ENCODE peak calls at places on chromosomes 11 and 22, in six cellular contexts. One of them, this sample, is unnamed. For H3K9me3, the result is how much of the 10 kb centered on the place peaks cover.

GRCh38 chr11:131504199-131504949 is 134.0 kb downstream of the NTM start:
- DNase-seq in body of pancreas: no peak
- DNase-seq in left ventricle myocardium inferior: no peak
- DNase-seq in colonic mucosa: no peak
- DNase-seq in thoracic aorta: no peak
- DNase-seq in Peyer's patch: no peak
- DNase-seq in this sample: no peak

GRCh38 chr11:7512525-7513209 is 1.1 kb upstream of the PPFIBP2 start:
- DNase-seq in left ventricle myocardium inferior: peak
- DNase-seq in body of pancreas: peak
- DNase-seq in thoracic aorta: peak
- DNase-seq in colonic mucosa: peak
- DNase-seq in Peyer's patch: peak
- DNase-seq in this sample: peak

GRCh38 chr11:63517156-63517555 is 11.3 kb downstream of the LGALS12 start:
- DNase-seq in colonic mucosa: no peak
- DNase-seq in body of pancreas: no peak
- DNase-seq in thoracic aorta: no peak
- DNase-seq in Peyer's patch: no peak
- DNase-seq in left ventricle myocardium inferior: no peak
- DNase-seq in this sample: no peak

GRCh38 chr11:107778839-107779517 is 67.1 kb upstream of the SLN start:
- DNase-seq in colonic mucosa: no peak
- DNase-seq in body of pancreas: no peak
- DNase-seq in thoracic aorta: no peak
- DNase-seq in Peyer's patch: no peak
- DNase-seq in left ventricle myocardium inferior: no peak
- DNase-seq in this sample: no peak

GRCh38 chr11:107856981-107857517 is 1.5 kb downstream of the SLC35F2 start:
- DNase-seq in left ventricle myocardium inferior: no peak
- DNase-seq in colonic mucosa: peak
- DNase-seq in thoracic aorta: no peak
- DNase-seq in Peyer's patch: no peak
- DNase-seq in body of pancreas: no peak
- DNase-seq in this sample: peak

GRCh38 chr22:29096736-29097669 is 24.2 kb downstream of the KREMEN1 start:
- DNase-seq in body of pancreas: peak
- DNase-seq in left ventricle myocardium inferior: no peak
- DNase-seq in Peyer's patch: no peak
- DNase-seq in colonic mucosa: peak
- DNase-seq in thoracic aorta: no peak
- DNase-seq in this sample: no peak

GRCh38 chr22:46276563-46276962 is 8.8 kb downstream of the TTC38 start:
- DNase-seq in thoracic aorta: no peak
- DNase-seq in colonic mucosa: no peak
- DNase-seq in left ventricle myocardium inferior: no peak
- DNase-seq in Peyer's patch: no peak
- DNase-seq in body of pancreas: no peak
- DNase-seq in this sample: no peak

GRCh38 chr11:121715395-121715794 is 262.6 kb upstream of the SORL1-AS1 start:
- DNase-seq in colonic mucosa: no peak
- DNase-seq in thoracic aorta: no peak
- DNase-seq in body of pancreas: no peak
- DNase-seq in Peyer's patch: no peak
- DNase-seq in left ventricle myocardium inferior: no peak
- DNase-seq in this sample: no peak

GRCh38 chr11:134032501-134033091 is 36.3 kb upstream of the JAM3 start:
- DNase-seq in left ventricle myocardium inferior: no peak
- DNase-seq in colonic mucosa: peak
- DNase-seq in Peyer's patch: no peak
- DNase-seq in body of pancreas: peak
- DNase-seq in thoracic aorta: no peak
- DNase-seq in this sample: no peak

GRCh38 chr11:2319791-2320481 is 18.1 kb downstream of the TSPAN32 start:
- DNase-seq in Peyer's patch: no peak
- DNase-seq in left ventricle myocardium inferior: no peak
- DNase-seq in body of pancreas: no peak
- DNase-seq in colonic mucosa: no peak
- DNase-seq in thoracic aorta: no peak
- DNase-seq in this sample: no peak

GRCh38 chr11:95565692-95566091 is 223.9 kb downstream of the FAM76B start:
- DNase-seq in left ventricle myocardium inferior: no peak
- DNase-seq in thoracic aorta: no peak
- DNase-seq in colonic mucosa: no peak
- DNase-seq in body of pancreas: no peak
- DNase-seq in Peyer's patch: no peak
- DNase-seq in this sample: no peak

GRCh38 chr11:107561688-107562087 is 3.8 kb downstream of the ALKBH8 start:
- DNase-seq in Peyer's patch: no peak
- DNase-seq in left ventricle myocardium inferior: no peak
- DNase-seq in thoracic aorta: no peak
- DNase-seq in colonic mucosa: no peak
- DNase-seq in body of pancreas: no peak
- DNase-seq in this sample: peak

GRCh38 chr11:88089134-88089533 is 86.1 kb downstream of the RAB38 start:
- DNase-seq in colonic mucosa: no peak
- DNase-seq in body of pancreas: no peak
- DNase-seq in thoracic aorta: no peak
- DNase-seq in left ventricle myocardium inferior: no peak
- DNase-seq in Peyer's patch: no peak
- DNase-seq in this sample: no peak

GRCh38 chr11:1177020-1177770 is 19.4 kb downstream of the MUC5AC start:
- DNase-seq in Peyer's patch: no peak
- DNase-seq in left ventricle myocardium inferior: peak
- DNase-seq in body of pancreas: no peak
- DNase-seq in colonic mucosa: no peak
- DNase-seq in thoracic aorta: no peak
- DNase-seq in this sample: no peak

GRCh38 chr22:44030051-44030701 is 6.1 kb downstream of the PARVB start:
- DNase-seq in Peyer's patch: no peak
- DNase-seq in body of pancreas: no peak
- DNase-seq in colonic mucosa: no peak
- DNase-seq in left ventricle myocardium inferior: no peak
- DNase-seq in thoracic aorta: no peak
- DNase-seq in this sample: no peak

GRCh38 chr11:126545057-126545555 is 189.6 kb downstream of the ST3GAL4 start:
- DNase-seq in colonic mucosa: no peak
- DNase-seq in body of pancreas: no peak
- DNase-seq in left ventricle myocardium inferior: no peak
- DNase-seq in thoracic aorta: no peak
- DNase-seq in Peyer's patch: no peak
- DNase-seq in this sample: no peak

GRCh38 chr11:77130763-77131513 is 2.9 kb downstream of the MYO7A start:
- DNase-seq in left ventricle myocardium inferior: peak
- DNase-seq in thoracic aorta: no peak
- DNase-seq in colonic mucosa: no peak
- DNase-seq in body of pancreas: peak
- DNase-seq in Peyer's patch: no peak
- DNase-seq in this sample: no peak

GRCh38 chr11:61679301-61679700 is 890 bp upstream of the DAGLA start:
- DNase-seq in colonic mucosa: no peak
- DNase-seq in Peyer's patch: no peak
- DNase-seq in thoracic aorta: no peak
- DNase-seq in left ventricle myocardium inferior: no peak
- DNase-seq in body of pancreas: no peak
- DNase-seq in this sample: no peak

GRCh38 chr11:64036081-64037026 is 623 bp downstream of the FLRT1 start:
- DNase-seq in Peyer's patch: no peak
- DNase-seq in left ventricle myocardium inferior: peak
- DNase-seq in body of pancreas: no peak
- DNase-seq in thoracic aorta: no peak
- DNase-seq in colonic mucosa: no peak
- DNase-seq in this sample: peak

GRCh38 chr11:64356498-64357411 is 2.2 kb upstream of the RPS6KA4 start:
- DNase-seq in left ventricle myocardium inferior: no peak
- DNase-seq in Peyer's patch: no peak
- DNase-seq in colonic mucosa: no peak
- DNase-seq in thoracic aorta: no peak
- DNase-seq in body of pancreas: peak
- DNase-seq in this sample: peak

GRCh38 chr11:45921561-45922424 is 663 bp upstream of the LARGE2 start:
- DNase-seq in Peyer's patch: peak
- DNase-seq in colonic mucosa: peak
- DNase-seq in left ventricle myocardium inferior: peak
- DNase-seq in thoracic aorta: no peak
- DNase-seq in body of pancreas: peak
- DNase-seq in this sample: no peak

GRCh38 chr22:36577019-36577418 is 48.1 kb upstream of the EIF3D start:
- DNase-seq in left ventricle myocardium inferior: no peak
- DNase-seq in colonic mucosa: no peak
- DNase-seq in thoracic aorta: no peak
- DNase-seq in body of pancreas: no peak
- DNase-seq in Peyer's patch: no peak
- DNase-seq in this sample: peak

GRCh38 chr11:3199537-3200295 is 18.9 kb downstream of the MRGPRG start:
- DNase-seq in colonic mucosa: no peak
- DNase-seq in thoracic aorta: no peak
- DNase-seq in Peyer's patch: no peak
- DNase-seq in left ventricle myocardium inferior: no peak
- DNase-seq in body of pancreas: no peak
- DNase-seq in this sample: no peak

GRCh38 chr22:32803020-32803758 is 1.7 kb downstream of the TIMP3 start:
- DNase-seq in left ventricle myocardium inferior: peak
- DNase-seq in Peyer's patch: no peak
- DNase-seq in colonic mucosa: no peak
- DNase-seq in thoracic aorta: no peak
- DNase-seq in body of pancreas: no peak
- DNase-seq in this sample: peak

GRCh38 chr22:22565991-22566390 is 6.9 kb upstream of the PRAME start:
- DNase-seq in left ventricle myocardium inferior: no peak
- DNase-seq in Peyer's patch: no peak
- DNase-seq in colonic mucosa: no peak
- DNase-seq in thoracic aorta: no peak
- DNase-seq in body of pancreas: no peak
- DNase-seq in this sample: peak

GRCh38 chr11:1008001-1008400 is 28.5 kb downstream of the MUC6 start:
- DNase-seq in Peyer's patch: no peak
- DNase-seq in body of pancreas: no peak
- DNase-seq in left ventricle myocardium inferior: no peak
- DNase-seq in thoracic aorta: no peak
- DNase-seq in colonic mucosa: no peak
- DNase-seq in this sample: no peak

GRCh38 chr11:18248561-18248960 is at the start of gene SAA2:
- DNase-seq in Peyer's patch: no peak
- DNase-seq in left ventricle myocardium inferior: no peak
- DNase-seq in thoracic aorta: no peak
- DNase-seq in body of pancreas: no peak
- DNase-seq in colonic mucosa: no peak
- DNase-seq in this sample: no peak

GRCh38 chr11:127056338-127056971 is 55.9 kb upstream of the KIRREL3 start:
- DNase-seq in thoracic aorta: no peak
- DNase-seq in Peyer's patch: no peak
- DNase-seq in colonic mucosa: peak
- DNase-seq in body of pancreas: no peak
- DNase-seq in left ventricle myocardium inferior: no peak
- DNase-seq in this sample: no peak

GRCh38 chr22:23401111-23401909 is 178.8 kb downstream of the IGLL1 start:
- DNase-seq in colonic mucosa: no peak
- DNase-seq in Peyer's patch: no peak
- DNase-seq in thoracic aorta: no peak
- DNase-seq in left ventricle myocardium inferior: no peak
- DNase-seq in body of pancreas: no peak
- DNase-seq in this sample: peak

GRCh38 chr11:13225058-13226001 is 52.3 kb upstream of the BMAL1 start:
- DNase-seq in body of pancreas: no peak
- DNase-seq in colonic mucosa: no peak
- DNase-seq in thoracic aorta: no peak
- DNase-seq in left ventricle myocardium inferior: no peak
- DNase-seq in Peyer's patch: no peak
- DNase-seq in this sample: no peak

GRCh38 chr11:13228569-13228968 is 49.0 kb upstream of the BMAL1 start:
- DNase-seq in colonic mucosa: no peak
- DNase-seq in Peyer's patch: no peak
- DNase-seq in thoracic aorta: no peak
- DNase-seq in body of pancreas: no peak
- DNase-seq in left ventricle myocardium inferior: no peak
- DNase-seq in this sample: no peak

GRCh38 chr11:13227676-13228255 is 49.8 kb upstream of the BMAL1 start:
- DNase-seq in thoracic aorta: no peak
- DNase-seq in body of pancreas: no peak
- DNase-seq in colonic mucosa: no peak
- DNase-seq in Peyer's patch: no peak
- DNase-seq in left ventricle myocardium inferior: no peak
- DNase-seq in this sample: no peak

GRCh38 chr11:13229675-13230359 is 47.8 kb upstream of the BMAL1 start:
- DNase-seq in Peyer's patch: no peak
- DNase-seq in thoracic aorta: no peak
- DNase-seq in body of pancreas: no peak
- DNase-seq in colonic mucosa: no peak
- DNase-seq in left ventricle myocardium inferior: no peak
- DNase-seq in this sample: no peak

GRCh38 chr11:13229136-13229535 is 48.5 kb upstream of the BMAL1 start:
- DNase-seq in left ventricle myocardium inferior: no peak
- DNase-seq in body of pancreas: no peak
- DNase-seq in thoracic aorta: no peak
- DNase-seq in colonic mucosa: no peak
- DNase-seq in Peyer's patch: no peak
- DNase-seq in this sample: no peak
- H3K27ac ChIP-seq in left ventricle myocardium inferior: no peak
- H3K27ac ChIP-seq in body of pancreas: no peak
- H3K27ac ChIP-seq in thoracic aorta: no peak
- H3K27ac ChIP-seq in colonic mucosa: no peak
- H3K27ac ChIP-seq in Peyer's patch: no peak
- H3K27ac ChIP-seq in this sample: no peak

GRCh38 chr22:48240935-48241230 is 1478.4 kb downstream of the TBC1D22A start:
- DNase-seq in left ventricle myocardium inferior: no peak
- DNase-seq in colonic mucosa: no peak
- DNase-seq in thoracic aorta: no peak
- DNase-seq in Peyer's patch: no peak
- DNase-seq in body of pancreas: no peak
- DNase-seq in this sample: no peak
- H3K9me3 ChIP-seq in left ventricle myocardium inferior: under half
- H3K9me3 ChIP-seq in colonic mucosa: under half
- H3K9me3 ChIP-seq in thoracic aorta: under half
- H3K9me3 ChIP-seq in Peyer's patch: under half
- H3K9me3 ChIP-seq in body of pancreas: under half
- H3K9me3 ChIP-seq in this sample: under half

DNA sequence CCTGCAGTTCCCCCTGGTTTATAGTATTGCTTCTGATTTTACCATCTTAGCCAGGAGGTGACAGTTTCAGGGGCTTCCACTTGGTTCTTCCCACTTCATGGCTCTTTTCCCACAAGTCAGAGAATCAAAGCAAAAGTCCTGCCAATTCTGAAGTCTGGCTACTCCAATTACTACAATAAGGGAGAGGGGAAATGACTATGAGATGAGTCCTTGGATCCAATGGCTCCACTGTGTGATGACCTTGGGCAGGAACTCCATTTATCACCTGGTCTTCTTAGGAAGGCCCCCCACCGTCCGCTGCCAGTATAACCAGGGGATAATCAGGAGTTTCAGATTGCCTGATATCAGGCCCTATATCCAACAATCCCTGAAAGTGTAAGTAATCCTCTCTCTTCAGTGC is 31.6 kb upstream of the CCND1 start:
- DNase-seq in Peyer's patch: no peak
- DNase-seq in colonic mucosa: no peak
- DNase-seq in thoracic aorta: no peak
- DNase-seq in body of pancreas: no peak
- DNase-seq in left ventricle myocardium inferior: no peak
- DNase-seq in this sample: no peak
- H3K27ac ChIP-seq in Peyer's patch: no peak
- H3K27ac ChIP-seq in colonic mucosa: no peak
- H3K27ac ChIP-seq in thoracic aorta: no peak
- H3K27ac ChIP-seq in body of pancreas: no peak
- H3K27ac ChIP-seq in left ventricle myocardium inferior: no peak
- H3K27ac ChIP-seq in this sample: no peak

GRCh38 chr11:55474321-55474720 is 79.9 kb upstream of the OR4C15 start:
- DNase-seq in left ventricle myocardium inferior: no peak
- DNase-seq in colonic mucosa: no peak
- DNase-seq in body of pancreas: no peak
- DNase-seq in Peyer's patch: no peak
- DNase-seq in thoracic aorta: no peak
- DNase-seq in this sample: no peak
- H3K9me3 ChIP-seq in left ventricle myocardium inferior: under half
- H3K9me3 ChIP-seq in colonic mucosa: under half
- H3K9me3 ChIP-seq in body of pancreas: under half
- H3K9me3 ChIP-seq in Peyer's patch: under half
- H3K9me3 ChIP-seq in thoracic aorta: under half
- H3K9me3 ChIP-seq in this sample: under half